ENCODE peak calls at places on chromosomes 13 and 19, in seven cellular contexts. K is PC-3, O is Panc1, Y is WTC11, R is hepatocyte, A is cardiac muscle cell, D is heart right ventricle. C is an unnamed sample.

GRCh38 chr13:30172593-30173300 is 134.6 kb downstream of the KATNAL1 start:
- DNase-seq in Y (no peak), A (no peak), O (no peak), R (no peak), K (no peak), D (no peak), C (peak)

GRCh38 chr19:1237027-1237659 is 662 bp downstream of the CBARP start:
- DNase-seq in D (no peak), R (peak), Y (peak), K (no peak), A (no peak), O (no peak), C (no peak)

GRCh38 chr13:44819245-44819644 is 170.0 kb downstream of the NUFIP1 start:
- DNase-seq in K (peak), A (no peak), R (peak), Y (no peak), D (no peak), O (peak), C (no peak)

GRCh38 chr13:113915786-113916329 is 52.0 kb upstream of the GAS6 start:
- DNase-seq in K (no peak), R (no peak), A (no peak), O (no peak), Y (no peak), D (no peak), C (peak)

GRCh38 chr13:99993660-99994455 is 12.3 kb downstream of the ZIC2 start:
- DNase-seq in A (no peak), D (no peak), Y (no peak), O (no peak), R (no peak), K (no peak), C (no peak)

GRCh38 chr19:2012941-2013682 is 2.4 kb downstream of the BTBD2 start:
- DNase-seq in A (no peak), R (no peak), O (no peak), Y (no peak), D (no peak), K (no peak), C (no peak)

GRCh38 chr13:27379694-27380596 is 44.5 kb upstream of the GTF3A start:
- DNase-seq in A (peak), Y (peak), D (no peak), R (peak), K (peak), O (no peak), C (no peak)

GRCh38 chr19:16584825-16585801 is 12.9 kb upstream of the SLC35E1 start:
- DNase-seq in Y (no peak), D (no peak), R (no peak), K (no peak), O (no peak), A (no peak), C (peak)

GRCh38 chr13:107886118-107886517 is 329.2 kb downstream of the LIG4 start:
- DNase-seq in K (peak), D (no peak), R (no peak), Y (no peak), O (no peak), A (no peak), C (no peak)

GRCh38 chr19:11414544-11414943 is 4.6 kb downstream of the RGL3 start:
- DNase-seq in O (no peak), D (no peak), Y (no peak), R (no peak), K (no peak), A (no peak), C (no peak)

GRCh38 chr19:492091-492531 is 4.2 kb upstream of the MADCAM1 start:
- DNase-seq in O (no peak), A (no peak), Y (peak), K (peak), D (no peak), R (peak), C (no peak)

GRCh38 chr19:9323557-9323918 is 441 bp upstream of the ZNF559 start:
- DNase-seq in R (peak), Y (peak), O (peak), A (peak), D (peak), K (peak), C (peak)

GRCh38 chr13:39913928-39914327 is 258.5 kb downstream of the COG6 start:
- DNase-seq in A (no peak), D (no peak), K (no peak), O (no peak), R (no peak), Y (no peak), C (no peak)

DNA sequence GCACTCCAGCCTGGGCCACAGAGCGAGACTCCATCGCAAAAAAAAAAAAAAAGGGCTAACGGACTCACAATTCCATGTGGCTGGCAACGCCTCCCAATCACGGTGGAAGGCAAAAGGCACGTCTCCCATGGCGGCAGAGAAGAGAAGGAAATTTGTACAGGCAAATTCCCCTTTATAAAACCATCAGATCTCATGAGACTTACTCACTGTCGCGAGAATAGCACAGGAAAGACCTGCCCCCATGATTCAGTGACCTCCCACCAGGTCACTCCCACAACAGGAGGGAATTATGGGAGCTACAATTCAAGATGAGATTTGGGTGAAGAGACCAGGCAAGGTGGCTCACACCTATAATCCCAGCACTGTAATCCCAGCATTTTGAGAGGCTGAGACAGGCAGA is 18.7 kb upstream of the NMRK2 start:
- DNase-seq in K (no peak), D (no peak), O (no peak), A (no peak), R (no peak), Y (no peak), C (no peak)
- TF ChIP-seq CTCF in K (no peak), D (no peak), O (no peak), A (no peak), R (no peak), Y (no peak), C (no peak)

GRCh38 chr19:45126654-45127053 is 33.7 kb downstream of the PPP1R37 start:
- DNase-seq in O (no peak), A (no peak), D (no peak), K (no peak), R (no peak), Y (no peak), C (no peak)

GRCh38 chr19:45125360-45125759 is 32.4 kb downstream of the PPP1R37 start:
- DNase-seq in Y (no peak), A (no peak), O (no peak), K (no peak), D (no peak), R (no peak), C (no peak)

GRCh38 chr19:45124021-45124420 is 31.0 kb downstream of the PPP1R37 start:
- DNase-seq in K (no peak), A (no peak), D (no peak), R (no peak), Y (no peak), O (no peak), C (no peak)

GRCh38 chr19:45128109-45128508 is 32.7 kb downstream of the NKPD1 start:
- DNase-seq in Y (no peak), K (no peak), O (no peak), A (no peak), D (no peak), R (no peak), C (no peak)

GRCh38 chr19:45125975-45126493 is 33.1 kb downstream of the PPP1R37 start:
- DNase-seq in D (peak), K (peak), A (peak), O (peak), Y (peak), R (peak), C (no peak)
- TF ChIP-seq CTCF in D (peak), K (peak), A (peak), O (peak), Y (peak), R (peak), C (no peak)

GRCh38 chr19:3626473-3627350 is at the start of gene CACTIN:
- DNase-seq in D (peak), Y (peak), A (peak), O (peak), R (peak), K (peak), C (peak)
- TF ChIP-seq CTCF in D (no peak), Y (no peak), A (no peak), O (no peak), R (no peak), K (no peak), C (no peak)

GRCh38 chr13:109669234-109669612 is 117.2 kb downstream of the IRS2 start:
- DNase-seq in Y (no peak), O (no peak), D (no peak), A (no peak), R (no peak), K (no peak), C (no peak)
- TF ChIP-seq CTCF in Y (no peak), O (no peak), D (no peak), A (no peak), R (no peak), K (no peak), C (no peak)

DNA sequence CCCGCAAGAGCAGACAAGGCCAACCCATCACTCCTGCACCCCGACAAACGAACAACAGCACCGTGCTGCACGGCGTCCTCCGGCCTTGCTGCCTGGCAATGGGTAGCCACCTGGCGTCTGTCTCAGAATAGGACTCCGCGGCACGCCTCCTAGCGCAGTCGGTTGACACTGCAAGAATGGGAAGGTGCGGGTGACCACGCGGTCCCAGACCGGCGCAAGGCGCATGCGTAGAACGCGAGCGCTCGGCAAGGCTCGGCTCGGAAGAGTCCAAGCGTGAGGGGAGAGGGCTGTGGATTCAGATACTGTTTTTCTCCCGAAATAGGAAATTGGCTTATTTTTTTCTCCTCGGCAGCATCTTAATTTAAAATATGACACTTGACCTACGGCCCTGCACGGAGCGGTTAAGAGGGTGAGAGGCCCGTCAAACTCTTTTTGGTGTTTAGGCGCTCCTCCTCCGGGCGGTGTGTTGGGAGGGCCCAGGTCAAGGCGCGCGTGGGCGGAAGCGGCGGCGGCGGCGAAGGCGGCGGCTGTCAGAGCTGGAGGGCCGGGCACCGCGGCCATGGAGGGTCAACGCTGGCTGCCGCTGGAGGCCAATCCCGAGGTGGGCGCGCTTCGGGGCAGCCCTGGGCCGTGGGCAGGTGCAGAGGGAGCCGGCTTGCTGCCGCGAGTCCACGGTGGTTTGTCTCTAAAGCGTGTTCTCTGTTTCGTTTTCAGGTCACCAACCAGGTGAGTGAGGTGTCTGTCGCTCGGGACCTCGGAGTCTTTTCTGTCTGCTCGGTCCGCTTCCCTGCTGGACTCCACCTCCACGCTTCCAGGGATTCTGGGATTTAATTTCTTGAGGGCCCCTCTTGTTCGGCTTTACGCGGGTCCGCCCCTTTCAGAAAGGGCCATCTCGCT is at the start of gene UCHL3:
- DNase-seq in Y (peak), A (peak), R (peak), O (peak), K (peak), D (peak), C (peak)
- TF ChIP-seq CTCF in Y (peak), A (peak), R (peak), O (peak), K (peak), D (peak), C (peak)

GRCh38 chr13:49241296-49241695 is 6.4 kb upstream of the CDADC1 start:
- DNase-seq in O (no peak), D (no peak), Y (no peak), R (no peak), A (no peak), K (no peak), C (no peak)

GRCh38 chr13:49235856-49236431 is 11.8 kb upstream of the CDADC1 start:
- DNase-seq in D (no peak), K (no peak), R (no peak), Y (no peak), A (no peak), O (no peak), C (no peak)

GRCh38 chr13:49234741-49235140 is 13.0 kb upstream of the CDADC1 start:
- DNase-seq in D (no peak), R (no peak), A (no peak), O (no peak), Y (no peak), K (no peak), C (no peak)

GRCh38 chr13:49238621-49239020 is 9.1 kb upstream of the CDADC1 start:
- DNase-seq in R (no peak), D (no peak), Y (no peak), K (peak), A (no peak), O (no peak), C (no peak)

GRCh38 chr13:49240017-49240416 is 7.7 kb upstream of the CDADC1 start:
- DNase-seq in R (peak), Y (peak), K (peak), D (no peak), O (no peak), A (peak), C (no peak)
- TF ChIP-seq CTCF in R (peak), Y (no peak), K (peak), D (peak), O (peak), A (peak), C (no peak)

DNA sequence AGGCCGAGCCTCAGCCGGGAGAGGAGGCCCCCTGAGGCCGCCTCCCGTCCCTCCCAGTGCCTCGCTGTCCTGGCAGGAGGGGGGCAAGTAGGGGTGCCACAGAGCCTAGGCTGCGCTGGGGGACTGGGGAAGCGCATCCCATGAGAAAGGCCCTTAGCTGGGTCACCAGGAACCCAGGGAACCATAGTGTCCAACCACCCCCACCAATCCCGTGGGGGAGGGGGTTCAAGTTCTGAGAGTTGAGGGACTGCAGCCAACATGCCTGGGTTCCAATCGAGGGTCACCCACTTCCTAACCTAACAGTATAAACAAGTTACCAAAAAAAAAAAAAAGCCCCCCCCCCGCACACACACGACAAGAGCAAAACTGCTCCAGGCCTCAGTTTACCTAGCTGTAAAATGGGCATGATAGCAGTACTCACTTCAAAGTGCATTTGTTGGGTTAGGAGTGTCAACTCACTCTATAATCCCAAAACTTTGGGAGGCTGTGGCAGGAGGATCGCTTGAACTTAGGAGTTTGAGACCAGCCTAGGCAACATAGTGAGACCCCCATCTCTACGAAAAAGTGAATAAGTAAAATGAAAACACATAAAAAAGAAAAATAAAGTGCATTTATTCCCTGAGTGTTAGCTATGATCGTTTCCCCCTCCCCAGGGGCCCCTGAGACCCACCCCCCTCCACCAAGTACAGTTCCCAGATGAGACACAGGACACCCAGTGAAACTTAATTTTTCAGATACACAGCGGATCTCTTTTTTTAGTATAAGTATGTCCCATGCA is 28.8 kb upstream of the NANOS3 start:
- DNase-seq in K (no peak), R (no peak), D (no peak), Y (no peak), A (no peak), O (no peak), C (no peak)
- TF ChIP-seq CTCF in K (no peak), R (no peak), D (no peak), Y (no peak), A (no peak), O (no peak), C (no peak)

GRCh38 chr13:61874970-61875579 is 459.4 kb upstream of the PCDH20 start:
- DNase-seq in D (no peak), R (no peak), Y (no peak), K (no peak), O (no peak), A (no peak), C (no peak)

GRCh38 chr13:61873717-61874116 is 458.1 kb upstream of the PCDH20 start:
- DNase-seq in K (no peak), Y (no peak), D (no peak), O (no peak), A (no peak), R (no peak), C (no peak)
- TF ChIP-seq CTCF in K (no peak), Y (no peak), D (no peak), O (no peak), A (no peak), R (no peak), C (no peak)

GRCh38 chr19:41816761-41817160 is 20.4 kb downstream of the CEACAM3 start:
- DNase-seq in D (no peak), A (no peak), O (no peak), K (no peak), Y (no peak), R (no peak), C (no peak)

GRCh38 chr19:41815301-41815700 is 18.9 kb downstream of the CEACAM3 start:
- DNase-seq in A (no peak), K (no peak), Y (no peak), O (no peak), R (no peak), D (no peak), C (no peak)

DNA sequence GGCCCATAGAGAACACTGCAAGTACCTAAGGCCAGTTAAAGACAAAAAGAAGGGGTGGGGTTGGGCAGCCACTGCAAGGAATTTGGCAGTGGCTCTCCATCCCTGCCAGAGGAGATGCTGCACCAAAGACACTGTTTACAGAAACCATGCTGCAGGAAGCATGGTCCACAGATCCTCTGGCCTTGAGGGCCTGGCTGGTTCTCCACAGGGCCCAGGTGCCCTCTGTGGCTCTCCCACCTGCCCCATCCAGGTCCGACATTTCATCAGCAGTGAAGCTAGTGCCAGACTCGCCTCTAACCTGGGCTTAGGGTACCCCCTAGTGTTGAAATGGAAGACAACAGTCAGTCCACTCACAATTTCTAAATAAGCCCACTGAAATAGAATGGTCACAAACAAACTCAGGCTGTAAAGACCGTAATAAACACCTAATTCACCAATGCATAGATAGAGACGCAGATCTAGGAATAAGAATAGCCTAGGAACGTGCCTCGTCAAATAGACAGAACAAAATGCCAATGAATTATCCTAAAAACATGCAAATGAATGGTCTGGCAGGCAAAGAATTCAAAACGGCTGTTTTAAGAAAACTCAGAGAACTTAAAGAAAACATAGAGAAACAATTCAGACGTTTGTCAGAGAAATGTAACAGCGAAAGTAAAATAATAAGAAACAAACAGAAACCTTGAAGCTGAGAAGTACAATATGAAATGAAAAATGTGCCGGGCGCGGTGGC is 23.3 kb downstream of the LYPD4 start:
- DNase-seq in K (peak), O (peak), R (peak), D (no peak), A (no peak), Y (peak), C (no peak)
- TF ChIP-seq CTCF in K (peak), O (peak), R (peak), D (peak), A (peak), Y (peak), C (peak)

GRCh38 chr19:46017095-46017429 is 5.8 kb downstream of the PGLYRP1 start:
- DNase-seq in Y (no peak), O (no peak), R (no peak), A (no peak), K (no peak), D (no peak), C (no peak)
- TF ChIP-seq CTCF in Y (no peak), O (peak), R (no peak), A (no peak), K (no peak), D (peak), C (no peak)

C was measured in suprapubic skin.